ENCODE peak calls at places on chromosome 9, in six cellular contexts. D is right lobe of liver, P is Peyer's patch, R is neural progenitor cell, Q is AG04450, S is heart right ventricle. V is an unnamed sample.

GRCh38 chr9:83965350-83966208 is 14.4 kb downstream of the HNRNPK start:
- DNase-seq in D (no peak), P (no peak), R (no peak), Q (no peak), S (no peak), V (no peak)

GRCh38 chr9:101478906-101479305 is 43.3 kb upstream of the ALDOB start:
- DNase-seq in D (no peak), P (no peak), R (no peak), Q (no peak), S (no peak), V (no peak)

GRCh38 chr9:129494113-129494789 is 126.7 kb downstream of the C9orf50 start:
- DNase-seq in D (no peak), P (no peak), R (peak; percentile 21), Q (no peak), S (no peak), V (no peak)

GRCh38 chr9:91177661-91178280 is 183.9 kb downstream of the AUH start:
- DNase-seq in D (no peak), P (peak; percentile 71), R (no peak), Q (no peak), S (no peak), V (no peak)

GRCh38 chr9:86669442-86669841 is 277.9 kb downstream of the GAS1 start:
- DNase-seq in D (no peak), P (no peak), R (peak; percentile 5), Q (no peak), S (no peak), V (no peak)

GRCh38 chr9:115349542-115349941 is 231.6 kb upstream of the TNC start:
- DNase-seq in D (no peak), P (no peak), R (no peak), Q (no peak), S (no peak), V (no peak)

GRCh38 chr9:122402403-122403268 is 31.8 kb downstream of the PTGS1 start:
- DNase-seq in D (no peak), P (no peak), R (no peak), Q (peak; percentile 91), S (no peak), V (no peak)

GRCh38 chr9:121447341-121447834 is 52.3 kb downstream of the GGTA1 start:
- DNase-seq in D (no peak), P (no peak), R (no peak), Q (peak; percentile 57), S (no peak), V (no peak)

GRCh38 chr9:137241490-137242328 is 622 bp downstream of the TUBB4B start:
- DNase-seq in D (no peak), P (peak; percentile 83), R (peak; percentile 67), Q (no peak), S (peak; percentile 71), V (peak; percentile 91)

GRCh38 chr9:127407505-127407868 is 10.5 kb downstream of the SLC2A8 start:
- DNase-seq in D (no peak), P (no peak), R (no peak), Q (no peak), S (no peak), V (no peak)
- H3K27ac ChIP-seq in D (no peak overlapping the region), P (no peak overlapping the region), R (no peak overlapping the region), Q (peak overlapping the region; percentile 11), S (peak overlapping the region; percentile 33), V (peak overlapping the region; percentile 13)

GRCh38 chr9:107020040-107020530 is 157.1 kb downstream of the ZNF462 start:
- DNase-seq in D (no peak), P (no peak), R (peak; percentile 79), Q (peak; percentile 91), S (no peak), V (no peak)
- TF ChIP-seq CTCF in D (no peak), P (no peak), R (no peak), Q (peak; percentile 35), S (no peak), V (no peak)

GRCh38 chr9:132609184-132609583 is 26.8 kb downstream of the BARHL1 start:
- DNase-seq in D (no peak), P (no peak), R (peak; percentile 88), Q (no peak), S (no peak), V (peak; percentile 96)
- H3K27ac ChIP-seq in D (no peak overlapping the region), P (no peak overlapping the region), R (no peak overlapping the region), Q (no peak overlapping the region), S (no peak overlapping the region), V (no peak overlapping the region)

GRCh38 chr9:1434082-1434481 is 383.9 kb downstream of the DMRT2 start:
- DNase-seq in D (no peak), P (no peak), R (no peak), Q (no peak), S (no peak), V (no peak)

GRCh38 chr9:1427856-1428255 is 377.7 kb downstream of the DMRT2 start:
- DNase-seq in D (no peak), P (no peak), R (no peak), Q (no peak), S (no peak), V (no peak)

GRCh38 chr9:1429328-1429727 is 379.2 kb downstream of the DMRT2 start:
- DNase-seq in D (peak; percentile 54), P (no peak), R (no peak), Q (no peak), S (peak; percentile 10), V (peak; percentile 10)
- TF ChIP-seq CTCF in D (peak; percentile 38), P (no peak), R (no peak), Q (no peak), S (peak; percentile 42), V (peak; percentile 34)

GRCh38 chr9:16624356-16624755 is 246.1 kb downstream of the BNC2 start:
- DNase-seq in D (no peak), P (no peak), R (no peak), Q (no peak), S (no peak), V (no peak)
- H3K27ac ChIP-seq in D (no peak overlapping the region), P (no peak overlapping the region), R (no peak overlapping the region), Q (no peak overlapping the region), S (peak overlapping the region; percentile 68), V (no peak overlapping the region)

GRCh38 chr9:31916591-31917223 is 467.7 kb upstream of the ACO1 start:
- DNase-seq in D (no peak), P (no peak), R (peak; percentile 22), Q (no peak), S (no peak), V (no peak)
- TF ChIP-seq CTCF in D (peak; percentile 19), P (no peak), R (peak; percentile 24), Q (no peak), S (no peak), V (peak; percentile 39)